ENCODE peak calls at places on chromosomes 16 and 17, in seven cellular contexts. One of them, this sample, is unnamed.

GRCh38 chr16:82651921-82652601 is 25.3 kb downstream of the CDH13 start:
- DNase-seq in MM.1S: peak
- DNase-seq in SK-N-SH: no peak
- DNase-seq in hepatocyte: peak
- DNase-seq in GM23248: no peak
- DNase-seq in OCI-LY7: peak
- DNase-seq in PC-3: no peak
- DNase-seq in this sample: no peak

GRCh38 chr17:2337152-2337810 is at the start of gene SGSM2:
- DNase-seq in MM.1S: peak
- DNase-seq in GM23248: peak
- DNase-seq in PC-3: peak
- DNase-seq in OCI-LY7: peak
- DNase-seq in SK-N-SH: peak
- DNase-seq in hepatocyte: peak
- DNase-seq in this sample: peak

GRCh38 chr17:81726004-81726403 is 13.9 kb downstream of the SLC25A10 start:
- DNase-seq in hepatocyte: no peak
- DNase-seq in OCI-LY7: no peak
- DNase-seq in MM.1S: no peak
- DNase-seq in GM23248: no peak
- DNase-seq in PC-3: no peak
- DNase-seq in SK-N-SH: no peak
- DNase-seq in this sample: no peak

GRCh38 chr17:28843810-28844137 is 1.2 kb upstream of the FAM222B start:
- DNase-seq in OCI-LY7: no peak
- DNase-seq in GM23248: no peak
- DNase-seq in MM.1S: no peak
- DNase-seq in PC-3: no peak
- DNase-seq in SK-N-SH: no peak
- DNase-seq in hepatocyte: no peak
- DNase-seq in this sample: no peak

GRCh38 chr17:10803350-10803749 is 549 bp downstream of the TMEM238L start:
- DNase-seq in hepatocyte: no peak
- DNase-seq in SK-N-SH: no peak
- DNase-seq in PC-3: no peak
- DNase-seq in OCI-LY7: no peak
- DNase-seq in GM23248: no peak
- DNase-seq in MM.1S: no peak
- DNase-seq in this sample: no peak

GRCh38 chr17:75771334-75772281 is 6.6 kb upstream of the GALK1 start:
- DNase-seq in hepatocyte: peak
- DNase-seq in GM23248: no peak
- DNase-seq in SK-N-SH: no peak
- DNase-seq in OCI-LY7: peak
- DNase-seq in MM.1S: no peak
- DNase-seq in PC-3: peak
- DNase-seq in this sample: no peak

GRCh38 chr16:24005577-24005976 is 169.8 kb downstream of the PRKCB start:
- DNase-seq in GM23248: no peak
- DNase-seq in MM.1S: no peak
- DNase-seq in SK-N-SH: no peak
- DNase-seq in hepatocyte: no peak
- DNase-seq in PC-3: no peak
- DNase-seq in OCI-LY7: no peak
- DNase-seq in this sample: no peak

GRCh38 chr17:2087597-2088211 is 32.8 kb downstream of the HIC1 start:
- DNase-seq in MM.1S: peak
- DNase-seq in hepatocyte: no peak
- DNase-seq in PC-3: no peak
- DNase-seq in OCI-LY7: peak
- DNase-seq in GM23248: peak
- DNase-seq in SK-N-SH: no peak
- DNase-seq in this sample: no peak

GRCh38 chr16:52494621-52495020 is 52.3 kb downstream of the TOX3 start:
- DNase-seq in MM.1S: no peak
- DNase-seq in hepatocyte: no peak
- DNase-seq in GM23248: no peak
- DNase-seq in OCI-LY7: no peak
- DNase-seq in SK-N-SH: no peak
- DNase-seq in PC-3: no peak
- DNase-seq in this sample: no peak

GRCh38 chr17:4407851-4408250 is 25.9 kb upstream of the SPNS3 start:
- DNase-seq in GM23248: peak
- DNase-seq in SK-N-SH: no peak
- DNase-seq in OCI-LY7: peak
- DNase-seq in MM.1S: no peak
- DNase-seq in PC-3: peak
- DNase-seq in hepatocyte: no peak
- DNase-seq in this sample: no peak

GRCh38 chr17:9001539-9001938 is 19.8 kb upstream of the NTN1 start:
- DNase-seq in hepatocyte: no peak
- DNase-seq in MM.1S: no peak
- DNase-seq in OCI-LY7: no peak
- DNase-seq in PC-3: no peak
- DNase-seq in GM23248: no peak
- DNase-seq in SK-N-SH: no peak
- DNase-seq in this sample: no peak

GRCh38 chr16:18984425-18985005 is 781 bp downstream of the TMC7 start:
- DNase-seq in OCI-LY7: no peak
- DNase-seq in hepatocyte: no peak
- DNase-seq in SK-N-SH: no peak
- DNase-seq in PC-3: peak
- DNase-seq in GM23248: no peak
- DNase-seq in MM.1S: no peak
- DNase-seq in this sample: no peak

GRCh38 chr17:13518271-13519000 is 83.3 kb downstream of the HS3ST3A1 start:
- DNase-seq in SK-N-SH: no peak
- DNase-seq in PC-3: no peak
- DNase-seq in OCI-LY7: no peak
- DNase-seq in MM.1S: no peak
- DNase-seq in hepatocyte: no peak
- DNase-seq in GM23248: peak
- DNase-seq in this sample: no peak

GRCh38 chr17:7988750-7989178 is 13.7 kb upstream of the GUCY2D start:
- DNase-seq in hepatocyte: peak
- DNase-seq in GM23248: peak
- DNase-seq in SK-N-SH: peak
- DNase-seq in OCI-LY7: peak
- DNase-seq in PC-3: peak
- DNase-seq in MM.1S: peak
- DNase-seq in this sample: peak

GRCh38 chr16:1493746-1494094 is 560 bp downstream of the TELO2 start:
- DNase-seq in PC-3: no peak
- DNase-seq in GM23248: peak
- DNase-seq in SK-N-SH: no peak
- DNase-seq in MM.1S: peak
- DNase-seq in hepatocyte: peak
- DNase-seq in OCI-LY7: peak
- DNase-seq in this sample: peak

GRCh38 chr17:76537288-76537577 is 276 bp downstream of the CYGB start:
- DNase-seq in OCI-LY7: no peak
- DNase-seq in MM.1S: no peak
- DNase-seq in GM23248: peak
- DNase-seq in hepatocyte: no peak
- DNase-seq in SK-N-SH: peak
- DNase-seq in PC-3: no peak
- DNase-seq in this sample: no peak

GRCh38 chr17:7490144-7490543 is 6.0 kb downstream of the POLR2A start:
- DNase-seq in GM23248: no peak
- DNase-seq in PC-3: no peak
- DNase-seq in OCI-LY7: no peak
- DNase-seq in hepatocyte: no peak
- DNase-seq in SK-N-SH: no peak
- DNase-seq in MM.1S: no peak
- DNase-seq in this sample: no peak

GRCh38 chr17:55500103-55500502 is 11.1 kb downstream of the SMIM36 start:
- DNase-seq in MM.1S: no peak
- DNase-seq in hepatocyte: no peak
- DNase-seq in PC-3: no peak
- DNase-seq in GM23248: no peak
- DNase-seq in SK-N-SH: no peak
- DNase-seq in OCI-LY7: no peak
- DNase-seq in this sample: peak

GRCh38 chr17:3635474-3636153 is 436 bp downstream of the SHPK start:
- DNase-seq in GM23248: peak
- DNase-seq in OCI-LY7: no peak
- DNase-seq in SK-N-SH: peak
- DNase-seq in PC-3: peak
- DNase-seq in hepatocyte: peak
- DNase-seq in MM.1S: peak
- DNase-seq in this sample: no peak

GRCh38 chr17:78082988-78083387 is 45.6 kb downstream of the TMC6 start:
- DNase-seq in MM.1S: no peak
- DNase-seq in PC-3: no peak
- DNase-seq in GM23248: no peak
- DNase-seq in hepatocyte: no peak
- DNase-seq in SK-N-SH: no peak
- DNase-seq in OCI-LY7: no peak
- DNase-seq in this sample: no peak

GRCh38 chr17:29158515-29159275 is 21.5 kb downstream of the MYO18A start:
- DNase-seq in SK-N-SH: no peak
- DNase-seq in hepatocyte: peak
- DNase-seq in GM23248: peak
- DNase-seq in MM.1S: no peak
- DNase-seq in PC-3: no peak
- DNase-seq in OCI-LY7: no peak
- DNase-seq in this sample: no peak

GRCh38 chr17:9987779-9988585 is 82.9 kb upstream of the RCVRN start:
- DNase-seq in GM23248: peak
- DNase-seq in hepatocyte: peak
- DNase-seq in MM.1S: no peak
- DNase-seq in SK-N-SH: peak
- DNase-seq in OCI-LY7: peak
- DNase-seq in PC-3: no peak
- DNase-seq in this sample: peak

GRCh38 chr16:6020162-6020980 is 922.8 kb upstream of the EEF2KMT start:
- DNase-seq in OCI-LY7: no peak
- DNase-seq in SK-N-SH: peak
- DNase-seq in hepatocyte: no peak
- DNase-seq in MM.1S: no peak
- DNase-seq in GM23248: no peak
- DNase-seq in PC-3: no peak
- DNase-seq in this sample: peak

GRCh38 chr17:3729881-3730280 is 6.2 kb downstream of the HASPIN start:
- DNase-seq in OCI-LY7: no peak
- DNase-seq in PC-3: no peak
- DNase-seq in MM.1S: no peak
- DNase-seq in GM23248: no peak
- DNase-seq in SK-N-SH: no peak
- DNase-seq in hepatocyte: no peak
- DNase-seq in this sample: no peak

GRCh38 chr17:29760279-29760721 is 137.6 kb upstream of the CORO6 start:
- DNase-seq in PC-3: peak
- DNase-seq in OCI-LY7: peak
- DNase-seq in GM23248: peak
- DNase-seq in hepatocyte: peak
- DNase-seq in MM.1S: peak
- DNase-seq in SK-N-SH: no peak
- DNase-seq in this sample: peak

DNA sequence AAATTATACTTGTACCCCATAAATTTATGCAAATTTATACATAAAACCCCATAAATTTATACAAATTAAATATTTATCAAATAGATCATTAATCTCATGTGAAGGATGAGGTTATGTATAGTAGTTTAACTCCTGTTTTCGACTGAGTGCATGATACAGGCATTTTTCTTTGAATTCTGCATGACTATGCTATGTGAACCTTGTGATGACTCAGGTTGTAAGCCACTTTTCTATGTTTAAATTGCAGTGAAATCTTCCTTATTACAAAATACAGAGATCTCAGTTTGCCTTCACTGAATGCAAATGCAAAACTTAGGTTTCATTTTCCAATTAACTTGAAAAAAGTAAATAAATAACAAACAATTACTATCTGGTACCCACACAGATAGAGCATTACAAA is 843.7 kb downstream of the CDH11 start:
- DNase-seq in SK-N-SH: no peak
- DNase-seq in MM.1S: no peak
- DNase-seq in PC-3: peak
- DNase-seq in hepatocyte: no peak
- DNase-seq in GM23248: peak
- DNase-seq in OCI-LY7: no peak
- DNase-seq in this sample: no peak
- TF ChIP-seq EZH2phosphoT487 in SK-N-SH: no peak
- TF ChIP-seq EZH2phosphoT487 in MM.1S: no peak
- TF ChIP-seq EZH2phosphoT487 in PC-3: no peak
- TF ChIP-seq EZH2phosphoT487 in hepatocyte: no peak
- TF ChIP-seq EZH2phosphoT487 in GM23248: no peak
- TF ChIP-seq EZH2phosphoT487 in OCI-LY7: no peak
- TF ChIP-seq EZH2phosphoT487 in this sample: no peak

GRCh38 chr16:84562174-84562815 is 55.6 kb downstream of the COTL1 start:
- DNase-seq in SK-N-SH: no peak
- DNase-seq in OCI-LY7: peak
- DNase-seq in hepatocyte: no peak
- DNase-seq in PC-3: no peak
- DNase-seq in MM.1S: no peak
- DNase-seq in GM23248: no peak
- DNase-seq in this sample: no peak
- TF ChIP-seq EZH2phosphoT487 in SK-N-SH: no peak
- TF ChIP-seq EZH2phosphoT487 in OCI-LY7: no peak
- TF ChIP-seq EZH2phosphoT487 in hepatocyte: no peak
- TF ChIP-seq EZH2phosphoT487 in PC-3: no peak
- TF ChIP-seq EZH2phosphoT487 in MM.1S: no peak
- TF ChIP-seq EZH2phosphoT487 in GM23248: no peak
- TF ChIP-seq EZH2phosphoT487 in this sample: no peak

GRCh38 chr16:21689107-21689506 is 25.3 kb downstream of the OTOA start:
- DNase-seq in PC-3: no peak
- DNase-seq in MM.1S: no peak
- DNase-seq in hepatocyte: no peak
- DNase-seq in OCI-LY7: no peak
- DNase-seq in GM23248: no peak
- DNase-seq in SK-N-SH: no peak
- DNase-seq in this sample: no peak
- TF ChIP-seq EZH2phosphoT487 in PC-3: no peak
- TF ChIP-seq EZH2phosphoT487 in MM.1S: no peak
- TF ChIP-seq EZH2phosphoT487 in hepatocyte: no peak
- TF ChIP-seq EZH2phosphoT487 in OCI-LY7: no peak
- TF ChIP-seq EZH2phosphoT487 in GM23248: no peak
- TF ChIP-seq EZH2phosphoT487 in SK-N-SH: no peak
- TF ChIP-seq EZH2phosphoT487 in this sample: no peak

GRCh38 chr17:36643086-36643685 is 41.8 kb downstream of the MRM1 start:
- DNase-seq in GM23248: no peak
- DNase-seq in hepatocyte: no peak
- DNase-seq in PC-3: no peak
- DNase-seq in MM.1S: no peak
- DNase-seq in OCI-LY7: no peak
- DNase-seq in SK-N-SH: no peak
- DNase-seq in this sample: no peak

GRCh38 chr17:36640346-36640745 is 39.0 kb downstream of the MRM1 start:
- DNase-seq in GM23248: no peak
- DNase-seq in OCI-LY7: no peak
- DNase-seq in hepatocyte: no peak
- DNase-seq in PC-3: no peak
- DNase-seq in SK-N-SH: no peak
- DNase-seq in MM.1S: no peak
- DNase-seq in this sample: no peak

GRCh38 chr17:36641331-36641876 is 40.0 kb downstream of the MRM1 start:
- DNase-seq in PC-3: no peak
- DNase-seq in MM.1S: no peak
- DNase-seq in hepatocyte: no peak
- DNase-seq in OCI-LY7: no peak
- DNase-seq in SK-N-SH: no peak
- DNase-seq in GM23248: no peak
- DNase-seq in this sample: peak

GRCh38 chr17:36640836-36641235 is 39.5 kb downstream of the MRM1 start:
- DNase-seq in SK-N-SH: no peak
- DNase-seq in GM23248: no peak
- DNase-seq in PC-3: no peak
- DNase-seq in MM.1S: no peak
- DNase-seq in OCI-LY7: no peak
- DNase-seq in hepatocyte: no peak
- DNase-seq in this sample: peak

GRCh38 chr17:36641877-36642845 is 40.8 kb downstream of the MRM1 start:
- DNase-seq in GM23248: peak
- DNase-seq in OCI-LY7: no peak
- DNase-seq in hepatocyte: peak
- DNase-seq in MM.1S: no peak
- DNase-seq in SK-N-SH: peak
- DNase-seq in PC-3: no peak
- DNase-seq in this sample: peak
- TF ChIP-seq EZH2phosphoT487 in GM23248: peak
- TF ChIP-seq EZH2phosphoT487 in OCI-LY7: no peak
- TF ChIP-seq EZH2phosphoT487 in hepatocyte: no peak
- TF ChIP-seq EZH2phosphoT487 in MM.1S: no peak
- TF ChIP-seq EZH2phosphoT487 in SK-N-SH: no peak
- TF ChIP-seq EZH2phosphoT487 in PC-3: no peak
- TF ChIP-seq EZH2phosphoT487 in this sample: peak